ENCODE peak calls at places on chromosomes 13 and 19, in five cellular contexts. F is lower leg skin, S is uterus, W is GM12865, M is fibroblast of the aortic adventitia. R is an unnamed sample.

GRCh38 chr13:21898990-21899389 is 228.1 kb downstream of the FGF9 start:
- DNase-seq in W (no peak), S (no peak), M (no peak), F (no peak), R (no peak)

GRCh38 chr19:38252935-38253691 is 3.1 kb downstream of the PPP1R14A start:
- DNase-seq in M (no peak), W (no peak), S (peak; percentile 61), F (no peak), R (peak; percentile 85)

GRCh38 chr19:13992025-13992424 is 14.1 kb downstream of the RFX1 start:
- DNase-seq in W (no peak), M (no peak), S (no peak), F (no peak), R (no peak)

GRCh38 chr13:48626077-48626449 is 27.7 kb upstream of the CYSLTR2 start:
- DNase-seq in M (peak; percentile 77), F (no peak), S (no peak), W (no peak), R (no peak)

GRCh38 chr19:54162241-54162805 is 2.8 kb upstream of the LENG1 start:
- DNase-seq in M (peak; percentile 48), S (peak; percentile 82), W (peak; percentile 75), F (peak; percentile 96), R (no peak)

GRCh38 chr19:40588926-40589569 is 12.1 kb upstream of the LTBP4 start:
- DNase-seq in F (no peak), M (no peak), S (no peak), W (no peak), R (no peak)

GRCh38 chr13:46124531-46124966 is 19.7 kb upstream of the CPB2 start:
- DNase-seq in M (no peak), W (peak; percentile 78), S (no peak), F (no peak), R (no peak)

GRCh38 chr13:76210262-76210661 is 574.1 kb downstream of the LMO7 start:
- DNase-seq in M (no peak), W (no peak), F (no peak), S (no peak), R (no peak)

GRCh38 chr13:111912991-111913781 is 153.8 kb upstream of the SOX1 start:
- DNase-seq in S (no peak), W (no peak), M (no peak), F (peak; percentile 77), R (peak; percentile 79)

GRCh38 chr19:55406869-55407624 is 541 bp downstream of the UBE2S start:
- DNase-seq in S (no peak), W (peak; percentile 53), M (peak; percentile 33), F (peak; percentile 88), R (no peak)

GRCh38 chr13:39062004-39062403 is 23.7 kb downstream of the NHLRC3 start:
- DNase-seq in W (no peak), M (no peak), S (no peak), F (no peak), R (no peak)

GRCh38 chr19:47541507-47541906 is 26.6 kb upstream of the NAPA start:
- DNase-seq in M (no peak), S (no peak), F (no peak), W (no peak), R (no peak)

GRCh38 chr19:3129112-3129511 is 6.7 kb upstream of the GNA15 start:
- DNase-seq in F (no peak), W (peak; percentile 46), M (peak; percentile 84), S (no peak), R (no peak)
- TF ChIP-seq CTCF in F (no peak), W (peak; percentile 20), M (peak; percentile 59), S (peak; percentile 52), R (peak; percentile 60)

DNA sequence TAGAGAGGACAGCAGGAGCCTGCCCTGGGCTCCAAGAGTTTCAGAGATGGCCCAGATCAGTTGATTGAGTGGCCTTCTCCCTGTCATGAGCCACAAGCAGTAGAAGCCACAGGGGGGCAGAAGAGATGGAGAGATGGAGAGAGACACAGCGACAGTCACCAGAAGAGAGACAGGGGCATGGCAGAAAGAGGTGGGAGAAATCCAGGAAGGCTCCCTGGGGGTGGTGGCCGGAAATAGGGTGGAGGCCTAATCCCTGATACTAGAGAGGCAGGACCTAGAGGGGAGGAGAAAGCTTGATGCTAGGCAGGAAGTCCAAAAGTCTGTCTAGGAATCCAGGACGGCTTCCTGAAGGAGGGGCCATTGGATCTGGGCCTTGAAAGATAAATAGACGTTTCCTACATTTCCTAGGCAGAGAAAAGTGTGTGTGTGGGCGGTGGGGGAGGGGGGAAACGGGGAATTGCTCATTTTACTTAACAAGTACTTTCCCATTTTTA is 9.6 kb upstream of the TPM4 start:
- DNase-seq in F (peak; percentile 85), W (peak; percentile 80), S (no peak), M (peak; percentile 74), R (no peak)
- TF ChIP-seq CTCF in F (no peak), W (peak; percentile 57), S (peak; percentile 50), M (peak; percentile 8), R (no peak)

DNA sequence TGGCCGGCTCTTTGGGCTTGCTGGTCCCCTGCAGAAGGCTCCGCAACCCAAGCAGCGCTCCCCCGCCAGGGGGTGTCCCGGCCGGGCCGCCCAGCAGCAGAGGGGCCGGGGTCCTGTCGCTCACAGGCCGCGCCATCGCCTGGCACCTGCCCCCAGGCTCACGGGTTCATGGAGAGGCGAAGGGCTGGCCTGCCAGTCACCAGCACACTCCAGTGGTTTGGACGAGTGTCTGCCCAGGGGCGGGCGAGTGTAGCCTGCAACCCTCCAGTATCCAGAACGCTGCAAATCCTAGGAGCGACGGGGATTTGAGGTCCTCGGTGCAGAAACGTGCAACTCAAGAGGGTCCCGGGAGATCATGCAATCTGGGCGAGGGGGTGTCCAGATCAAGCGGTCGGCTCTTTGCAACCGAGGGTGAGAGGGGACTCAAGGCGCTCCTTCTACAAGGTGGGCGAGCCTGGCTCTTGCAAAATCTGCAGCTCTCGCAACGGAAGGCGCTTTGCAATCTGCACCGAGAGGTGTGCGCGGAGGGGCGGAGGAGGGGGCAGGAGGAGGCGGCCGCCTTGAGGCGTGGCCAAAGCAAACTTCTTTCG is at the start of gene DBP:
- DNase-seq in W (no peak), F (peak; percentile 94), S (no peak), M (no peak), R (no peak)
- TF ChIP-seq CTCF in W (peak; percentile 13), F (no peak), S (no peak), M (peak; percentile 12), R (peak; percentile 27)

GRCh38 chr19:58305065-58305931 is at the start of gene ERVK3-1:
- DNase-seq in F (peak; percentile 99), M (peak; percentile 97), W (peak; percentile 99), S (peak; percentile 93), R (peak; percentile 97)
- TF ChIP-seq CTCF in F (no peak), M (peak; percentile 11), W (no peak), S (peak; percentile 40), R (no peak)

DNA sequence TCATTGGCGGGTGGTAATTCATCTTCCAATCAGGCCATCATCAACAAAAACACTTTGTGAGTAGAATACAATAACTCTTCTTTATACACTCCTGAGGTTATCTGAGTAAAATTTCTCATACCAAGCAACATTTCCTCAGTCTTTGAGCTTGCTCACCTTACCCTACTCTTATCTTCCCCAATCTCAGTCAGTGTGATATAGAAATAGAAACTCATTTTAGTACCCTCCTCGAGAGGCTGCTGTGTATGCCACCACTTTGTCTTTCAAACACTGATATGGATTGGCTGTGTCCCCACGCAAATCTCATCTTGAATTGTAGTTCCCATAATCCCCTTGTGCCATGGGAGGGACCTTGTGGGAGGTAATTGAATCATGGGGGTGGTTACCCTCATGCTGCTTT is 209.7 kb downstream of the RBM26 start:
- DNase-seq in M (no peak), S (no peak), W (no peak), F (no peak), R (no peak)
- TF ChIP-seq CTCF in M (no peak), S (no peak), W (no peak), F (no peak), R (no peak)

DNA sequence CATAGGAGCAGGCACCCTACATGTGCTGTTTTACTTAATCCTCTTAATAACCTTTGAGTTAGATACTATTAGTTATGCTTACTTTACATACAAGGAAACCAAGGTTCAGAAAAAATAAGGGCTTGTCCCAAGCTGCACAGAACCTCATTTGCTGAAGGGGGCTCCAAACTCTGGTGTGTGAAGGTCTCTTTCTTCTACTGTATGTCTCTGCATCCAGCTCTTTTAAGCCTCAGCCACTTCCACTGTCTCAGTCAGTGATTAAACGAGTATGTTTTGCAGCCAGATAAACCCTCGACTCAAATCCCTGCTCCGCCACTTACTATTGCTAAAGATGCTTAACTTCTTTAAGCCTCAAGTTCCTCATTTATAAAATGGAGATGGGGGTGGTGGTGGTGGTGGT is 112.4 kb upstream of the WASF3 start:
- DNase-seq in F (no peak), M (no peak), S (no peak), W (no peak), R (no peak)
- TF ChIP-seq CTCF in F (no peak), M (no peak), S (no peak), W (no peak), R (no peak)

DNA sequence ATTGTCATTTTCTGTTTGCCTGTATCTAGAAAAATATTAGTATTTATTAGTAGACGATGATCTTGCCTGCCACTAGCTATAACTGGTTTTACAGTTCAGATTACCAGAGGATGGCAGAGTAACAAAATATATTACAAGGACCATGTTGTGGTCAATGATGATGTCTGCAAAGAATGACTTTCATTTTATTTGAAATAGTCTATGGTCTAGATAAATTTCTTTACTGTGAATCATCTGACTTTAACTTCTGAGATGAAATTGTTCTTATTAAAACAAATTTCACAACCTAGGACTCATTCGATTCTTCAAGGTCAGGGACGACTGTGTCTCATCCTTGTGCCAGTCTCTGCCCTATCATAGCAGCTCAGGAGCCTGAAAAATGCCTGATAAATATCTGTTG is 637.8 kb upstream of the KLF12 start:
- DNase-seq in M (peak; percentile 83), S (no peak), F (no peak), W (no peak), R (no peak)
- TF ChIP-seq CTCF in M (no peak), S (no peak), F (no peak), W (no peak), R (no peak)

DNA sequence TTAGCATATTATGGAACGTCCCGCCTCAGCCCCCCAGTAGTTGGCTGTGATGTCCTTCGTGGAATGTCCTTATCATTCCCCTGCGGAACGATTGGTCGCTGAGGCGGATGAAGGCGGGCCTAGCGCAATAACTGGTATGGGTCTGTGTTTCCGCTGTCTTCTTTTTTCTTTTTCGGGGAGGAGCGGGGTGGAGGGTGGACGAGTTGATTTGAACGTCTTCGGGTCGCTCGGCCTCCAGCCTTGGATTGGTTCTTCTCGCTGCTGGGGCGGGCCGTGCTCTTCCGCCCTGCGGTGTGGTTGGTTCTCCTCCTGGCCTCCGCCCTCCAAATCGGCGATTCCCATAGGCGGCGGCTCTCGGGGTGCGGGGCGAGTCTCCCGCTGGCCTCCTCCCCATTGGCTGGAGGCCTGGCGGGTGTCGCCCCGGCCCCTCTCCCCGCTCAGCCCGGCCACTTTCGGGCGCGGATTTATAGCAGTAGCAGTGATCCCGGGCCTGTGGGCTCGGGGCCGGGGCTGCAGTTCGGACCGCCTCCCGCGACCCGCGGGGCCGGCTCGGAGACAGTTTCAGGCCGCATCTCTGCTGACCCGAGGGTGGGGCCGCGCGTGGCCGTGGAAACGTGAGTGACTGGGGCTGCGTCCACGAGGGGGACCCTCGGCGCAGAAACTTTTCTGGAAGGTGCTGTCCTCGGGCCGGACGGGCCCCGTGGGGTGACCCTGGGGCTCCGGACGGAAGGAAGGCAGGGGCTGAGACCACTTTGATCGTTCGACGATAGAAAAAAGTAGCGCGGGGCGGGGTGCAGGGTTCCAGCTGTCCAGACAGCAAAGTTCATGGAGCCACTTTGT is 2.1 kb downstream of the ING1 start:
- DNase-seq in M (peak; percentile 100), S (peak; percentile 97), W (peak; percentile 99), F (peak; percentile 99), R (peak; percentile 99)
- TF ChIP-seq CTCF in M (peak; percentile 34), S (peak; percentile 18), W (peak; percentile 14), F (no peak), R (peak; percentile 33)